ENCODE peak calls at places on chromosomes 3 and 15, in five cellular contexts. L, T, J, H and V are unnamed samples. For H3K36me3, the result is how much of the 10 kb centered on the place peaks cover.

GRCh38 chr15:22981336-22981840 is 1.2 kb upstream of the CYFIP1 start:
- DNase-seq in J (no peak), T (no peak), H (peak), L (peak), V (no peak)

GRCh38 chr3:74630602-74631001 is 16.1 kb upstream of the CNTN3 start:
- DNase-seq in H (no peak), J (no peak), L (no peak), T (no peak), V (no peak)

GRCh38 chr3:127669541-127670228 is 3.1 kb upstream of the ABTB1 start:
- DNase-seq in J (no peak), H (peak), T (no peak), L (no peak), V (no peak)

GRCh38 chr3:16056210-16056607 is 118.3 kb upstream of the GALNT15 start:
- DNase-seq in L (no peak), H (no peak), J (no peak), T (no peak), V (no peak)

GRCh38 chr3:69322110-69322509 is 63.8 kb downstream of the FRMD4B start:
- DNase-seq in T (no peak), H (no peak), L (no peak), J (no peak), V (no peak)

GRCh38 chr3:105997800-105998526 is 129.2 kb upstream of the CBLB start:
- DNase-seq in T (peak), H (no peak), J (no peak), L (no peak), V (peak)

GRCh38 chr15:85477730-85478129 is 97.3 kb downstream of the AKAP13 start:
- DNase-seq in L (no peak), T (no peak), J (no peak), H (no peak), V (peak)

GRCh38 chr3:117399311-117400068 is 689.9 kb downstream of the TUSC7 start:
- DNase-seq in J (no peak), T (no peak), H (no peak), L (peak), V (no peak)

GRCh38 chr3:61699622-61700021 is 138.3 kb downstream of the PTPRG start:
- DNase-seq in T (no peak), H (no peak), L (no peak), J (no peak), V (no peak)

GRCh38 chr3:111723293-111723963 is 128.3 kb upstream of the ZBED2 start:
- DNase-seq in J (no peak), H (no peak), L (no peak), T (no peak), V (no peak)

GRCh38 chr15:69338535-69339213 is 40.0 kb downstream of the PAQR5 start:
- DNase-seq in T (no peak), L (no peak), J (no peak), H (no peak), V (no peak)

GRCh38 chr3:117407317-117407716 is 697.7 kb downstream of the TUSC7 start:
- DNase-seq in H (no peak), L (no peak), T (no peak), J (peak), V (no peak)

GRCh38 chr15:99729920-99730319 is 3.3 kb downstream of the LYSMD4 start:
- DNase-seq in J (no peak), H (no peak), L (peak), T (peak), V (no peak)

GRCh38 chr15:39084683-39085530 is 496.0 kb upstream of the THBS1 start:
- DNase-seq in L (no peak), J (peak), H (no peak), T (no peak), V (peak)

GRCh38 chr15:70569718-70570231 is 193.6 kb downstream of the UACA start:
- DNase-seq in L (peak), J (peak), H (no peak), T (no peak), V (no peak)

GRCh38 chr3:181694805-181695660 is 16.7 kb upstream of the SOX2 start:
- DNase-seq in J (no peak), T (peak), H (peak), L (peak), V (no peak)

GRCh38 chr3:35679409-35680080 is 40.2 kb downstream of the ARPP21 start:
- DNase-seq in L (no peak), T (no peak), J (no peak), H (no peak), V (no peak)

GRCh38 chr15:77507151-77507847 is 86.6 kb downstream of the HMG20A start:
- DNase-seq in L (no peak), T (peak), J (no peak), H (no peak), V (no peak)

GRCh38 chr15:51377038-51377761 is 35.7 kb downstream of the GLDN start:
- DNase-seq in H (no peak), T (no peak), L (no peak), J (no peak), V (no peak)

GRCh38 chr15:57861039-57861638 is 154.6 kb downstream of the POLR2M start:
- DNase-seq in T (peak), J (peak), H (no peak), L (no peak), V (peak)

GRCh38 chr3:64353256-64353655 is 128.0 kb upstream of the PRICKLE2 start:
- DNase-seq in L (no peak), H (no peak), T (no peak), J (no peak), V (no peak)

GRCh38 chr15:71116942-71117341 is 1.7 kb downstream of the THSD4 start:
- DNase-seq in L (no peak), J (no peak), T (no peak), H (no peak), V (no peak)

GRCh38 chr3:171056528-171056927 is 30.0 kb upstream of the SLC2A2 start:
- DNase-seq in J (peak), L (no peak), H (no peak), T (no peak), V (no peak)

GRCh38 chr15:88331291-88331690 is 74.8 kb upstream of the NTRK3 start:
- DNase-seq in L (peak), H (no peak), T (peak), J (peak), V (no peak)

GRCh38 chr3:97889814-97890213 is 68.0 kb downstream of the CRYBG3 start:
- DNase-seq in T (no peak), J (no peak), H (no peak), L (no peak), V (no peak)
- H3K36me3 ChIP-seq in T (under half), J (under half), H (under half), L (under half), V (under half)

GRCh38 chr3:134628884-134629283 is 21.9 kb downstream of the KY start:
- DNase-seq in L (peak), T (no peak), J (no peak), H (no peak), V (no peak)

GRCh38 chr3:134627831-134628230 is 23.0 kb downstream of the KY start:
- DNase-seq in T (no peak), J (no peak), H (no peak), L (peak), V (no peak)

GRCh38 chr3:134625885-134626741 is 24.7 kb downstream of the KY start:
- DNase-seq in T (no peak), H (no peak), J (no peak), L (peak), V (no peak)

GRCh38 chr3:134625462-134625861 is 25.4 kb downstream of the KY start:
- DNase-seq in T (no peak), H (no peak), J (no peak), L (peak), V (no peak)

GRCh38 chr3:134630506-134630905 is 20.3 kb downstream of the KY start:
- DNase-seq in T (no peak), H (no peak), J (no peak), L (peak), V (no peak)
- TF ChIP-seq CTCF in T (peak), H (no peak), J (peak), L (peak), V (peak)

GRCh38 chr3:197841789-197842188 is 50.7 kb downstream of the LRCH3 start:
- DNase-seq in T (no peak), J (no peak), H (no peak), L (no peak), V (no peak)

GRCh38 chr3:197847866-197848401 is 56.9 kb downstream of the LRCH3 start:
- DNase-seq in L (no peak), H (no peak), T (no peak), J (no peak), V (no peak)

GRCh38 chr3:197846491-197846890 is 55.4 kb downstream of the LRCH3 start:
- DNase-seq in T (no peak), H (no peak), J (no peak), L (no peak), V (no peak)
- H3K36me3 ChIP-seq in T (under half), H (half or more), J (under half), L (half or more), V (under half)

GRCh38 chr15:40693904-40694705 is 869 bp upstream of the RAD51 start:
- DNase-seq in L (no peak), J (peak), T (no peak), H (no peak), V (no peak)
- TF ChIP-seq CTCF in L (no peak), J (no peak), T (no peak), H (no peak), V (no peak)